ENCODE peak calls at places on chromosomes 12 and 14, in ten cellular contexts. One of them, this sample, is unnamed.

GRCh38 chr12:110279976-110280783 is 867 bp upstream of the ATP2A2 start:
- DNase-seq in naive thymus-derived CD4-positive, alpha-beta T cell: no peak
- DNase-seq in endodermal cell: peak
- DNase-seq in RWPE1: peak
- DNase-seq in breast epithelium: no peak
- DNase-seq in HCT116: no peak
- DNase-seq in A549: peak
- DNase-seq in psoas muscle: peak
- DNase-seq in transverse colon: peak
- DNase-seq in dorsolateral prefrontal cortex: no peak
- DNase-seq in this sample: peak

GRCh38 chr12:7162691-7163114 is 26.8 kb upstream of the PEX5 start:
- DNase-seq in naive thymus-derived CD4-positive, alpha-beta T cell: peak
- DNase-seq in endodermal cell: peak
- DNase-seq in RWPE1: peak
- DNase-seq in breast epithelium: no peak
- DNase-seq in HCT116: peak
- DNase-seq in A549: peak
- DNase-seq in psoas muscle: no peak
- DNase-seq in transverse colon: peak
- DNase-seq in dorsolateral prefrontal cortex: peak
- DNase-seq in this sample: peak

GRCh38 chr14:75176142-75176820 is at the start of gene TMED10:
- DNase-seq in naive thymus-derived CD4-positive, alpha-beta T cell: peak
- DNase-seq in endodermal cell: peak
- DNase-seq in RWPE1: peak
- DNase-seq in breast epithelium: peak
- DNase-seq in HCT116: peak
- DNase-seq in A549: peak
- DNase-seq in psoas muscle: peak
- DNase-seq in transverse colon: peak
- DNase-seq in dorsolateral prefrontal cortex: peak
- DNase-seq in this sample: peak

GRCh38 chr12:7588703-7589329 is 76.9 kb downstream of the APOBEC1 start:
- DNase-seq in naive thymus-derived CD4-positive, alpha-beta T cell: peak
- DNase-seq in endodermal cell: peak
- DNase-seq in RWPE1: peak
- DNase-seq in breast epithelium: no peak
- DNase-seq in HCT116: peak
- DNase-seq in A549: peak
- DNase-seq in psoas muscle: no peak
- DNase-seq in transverse colon: peak
- DNase-seq in dorsolateral prefrontal cortex: no peak
- DNase-seq in this sample: no peak

GRCh38 chr12:34398706-34399630 is 376.7 kb downstream of the ALG10 start:
- DNase-seq in naive thymus-derived CD4-positive, alpha-beta T cell: no peak
- DNase-seq in endodermal cell: peak
- DNase-seq in RWPE1: no peak
- DNase-seq in breast epithelium: peak
- DNase-seq in HCT116: no peak
- DNase-seq in A549: no peak
- DNase-seq in psoas muscle: peak
- DNase-seq in transverse colon: peak
- DNase-seq in dorsolateral prefrontal cortex: peak
- DNase-seq in this sample: no peak

GRCh38 chr12:93502802-93503623 is 35.7 kb downstream of the MRPL42 start:
- DNase-seq in naive thymus-derived CD4-positive, alpha-beta T cell: peak
- DNase-seq in endodermal cell: peak
- DNase-seq in RWPE1: peak
- DNase-seq in breast epithelium: no peak
- DNase-seq in HCT116: peak
- DNase-seq in A549: peak
- DNase-seq in psoas muscle: no peak
- DNase-seq in transverse colon: peak
- DNase-seq in dorsolateral prefrontal cortex: peak
- DNase-seq in this sample: peak

GRCh38 chr14:65035049-65035448 is 48.4 kb downstream of the FNTB start:
- DNase-seq in naive thymus-derived CD4-positive, alpha-beta T cell: no peak
- DNase-seq in endodermal cell: no peak
- DNase-seq in RWPE1: no peak
- DNase-seq in breast epithelium: no peak
- DNase-seq in HCT116: no peak
- DNase-seq in A549: no peak
- DNase-seq in psoas muscle: no peak
- DNase-seq in transverse colon: no peak
- DNase-seq in dorsolateral prefrontal cortex: no peak
- DNase-seq in this sample: no peak

GRCh38 chr12:66072135-66072534 is 58.4 kb downstream of the LLPH start:
- DNase-seq in naive thymus-derived CD4-positive, alpha-beta T cell: no peak
- DNase-seq in endodermal cell: no peak
- DNase-seq in RWPE1: no peak
- DNase-seq in breast epithelium: no peak
- DNase-seq in HCT116: no peak
- DNase-seq in A549: no peak
- DNase-seq in psoas muscle: no peak
- DNase-seq in transverse colon: no peak
- DNase-seq in dorsolateral prefrontal cortex: no peak
- DNase-seq in this sample: no peak

GRCh38 chr14:86796221-86797074 is 1196.5 kb downstream of the GALC start:
- DNase-seq in naive thymus-derived CD4-positive, alpha-beta T cell: no peak
- DNase-seq in endodermal cell: no peak
- DNase-seq in RWPE1: no peak
- DNase-seq in breast epithelium: no peak
- DNase-seq in HCT116: no peak
- DNase-seq in A549: no peak
- DNase-seq in psoas muscle: no peak
- DNase-seq in transverse colon: no peak
- DNase-seq in dorsolateral prefrontal cortex: no peak
- DNase-seq in this sample: no peak

GRCh38 chr14:86797075-86797351 is 1196.0 kb downstream of the GALC start:
- DNase-seq in naive thymus-derived CD4-positive, alpha-beta T cell: no peak
- DNase-seq in endodermal cell: no peak
- DNase-seq in RWPE1: no peak
- DNase-seq in breast epithelium: no peak
- DNase-seq in HCT116: no peak
- DNase-seq in A549: no peak
- DNase-seq in psoas muscle: no peak
- DNase-seq in transverse colon: no peak
- DNase-seq in dorsolateral prefrontal cortex: no peak
- DNase-seq in this sample: no peak

GRCh38 chr14:86798330-86798729 is 1194.7 kb downstream of the GALC start:
- DNase-seq in naive thymus-derived CD4-positive, alpha-beta T cell: no peak
- DNase-seq in endodermal cell: no peak
- DNase-seq in RWPE1: no peak
- DNase-seq in breast epithelium: no peak
- DNase-seq in HCT116: no peak
- DNase-seq in A549: no peak
- DNase-seq in psoas muscle: no peak
- DNase-seq in transverse colon: no peak
- DNase-seq in dorsolateral prefrontal cortex: no peak
- DNase-seq in this sample: no peak

GRCh38 chr14:86802726-86803125 is 1190.3 kb downstream of the GALC start:
- DNase-seq in naive thymus-derived CD4-positive, alpha-beta T cell: no peak
- DNase-seq in endodermal cell: no peak
- DNase-seq in RWPE1: no peak
- DNase-seq in breast epithelium: no peak
- DNase-seq in HCT116: no peak
- DNase-seq in A549: no peak
- DNase-seq in psoas muscle: no peak
- DNase-seq in transverse colon: no peak
- DNase-seq in dorsolateral prefrontal cortex: no peak
- DNase-seq in this sample: no peak

GRCh38 chr14:86799244-86799647 is 1193.7 kb downstream of the GALC start:
- DNase-seq in naive thymus-derived CD4-positive, alpha-beta T cell: no peak
- DNase-seq in endodermal cell: no peak
- DNase-seq in RWPE1: peak
- DNase-seq in breast epithelium: no peak
- DNase-seq in HCT116: no peak
- DNase-seq in A549: peak
- DNase-seq in psoas muscle: no peak
- DNase-seq in transverse colon: no peak
- DNase-seq in dorsolateral prefrontal cortex: no peak
- DNase-seq in this sample: no peak
- H3K27ac ChIP-seq in naive thymus-derived CD4-positive, alpha-beta T cell: no peak
- H3K27ac ChIP-seq in endodermal cell: no peak
- H3K27ac ChIP-seq in RWPE1: no peak
- H3K27ac ChIP-seq in breast epithelium: no peak
- H3K27ac ChIP-seq in HCT116: no peak
- H3K27ac ChIP-seq in A549: no peak
- H3K27ac ChIP-seq in psoas muscle: no peak
- H3K27ac ChIP-seq in transverse colon: no peak
- H3K27ac ChIP-seq in dorsolateral prefrontal cortex: no peak
- H3K27ac ChIP-seq in this sample: no peak

GRCh38 chr12:79673334-79673733 is 17.4 kb downstream of the PAWR start:
- DNase-seq in naive thymus-derived CD4-positive, alpha-beta T cell: no peak
- DNase-seq in endodermal cell: no peak
- DNase-seq in RWPE1: no peak
- DNase-seq in breast epithelium: no peak
- DNase-seq in HCT116: no peak
- DNase-seq in A549: no peak
- DNase-seq in psoas muscle: no peak
- DNase-seq in transverse colon: no peak
- DNase-seq in dorsolateral prefrontal cortex: no peak
- DNase-seq in this sample: no peak

GRCh38 chr12:79662046-79662811 is 28.5 kb downstream of the PAWR start:
- DNase-seq in naive thymus-derived CD4-positive, alpha-beta T cell: no peak
- DNase-seq in endodermal cell: no peak
- DNase-seq in RWPE1: no peak
- DNase-seq in breast epithelium: no peak
- DNase-seq in HCT116: no peak
- DNase-seq in A549: peak
- DNase-seq in psoas muscle: no peak
- DNase-seq in transverse colon: no peak
- DNase-seq in dorsolateral prefrontal cortex: no peak
- DNase-seq in this sample: no peak

GRCh38 chr12:79665488-79665887 is 25.3 kb downstream of the PAWR start:
- DNase-seq in naive thymus-derived CD4-positive, alpha-beta T cell: no peak
- DNase-seq in endodermal cell: no peak
- DNase-seq in RWPE1: no peak
- DNase-seq in breast epithelium: no peak
- DNase-seq in HCT116: no peak
- DNase-seq in A549: no peak
- DNase-seq in psoas muscle: no peak
- DNase-seq in transverse colon: no peak
- DNase-seq in dorsolateral prefrontal cortex: no peak
- DNase-seq in this sample: no peak

GRCh38 chr12:79664518-79664917 is 26.2 kb downstream of the PAWR start:
- DNase-seq in naive thymus-derived CD4-positive, alpha-beta T cell: no peak
- DNase-seq in endodermal cell: no peak
- DNase-seq in RWPE1: no peak
- DNase-seq in breast epithelium: no peak
- DNase-seq in HCT116: no peak
- DNase-seq in A549: no peak
- DNase-seq in psoas muscle: no peak
- DNase-seq in transverse colon: no peak
- DNase-seq in dorsolateral prefrontal cortex: no peak
- DNase-seq in this sample: no peak

DNA sequence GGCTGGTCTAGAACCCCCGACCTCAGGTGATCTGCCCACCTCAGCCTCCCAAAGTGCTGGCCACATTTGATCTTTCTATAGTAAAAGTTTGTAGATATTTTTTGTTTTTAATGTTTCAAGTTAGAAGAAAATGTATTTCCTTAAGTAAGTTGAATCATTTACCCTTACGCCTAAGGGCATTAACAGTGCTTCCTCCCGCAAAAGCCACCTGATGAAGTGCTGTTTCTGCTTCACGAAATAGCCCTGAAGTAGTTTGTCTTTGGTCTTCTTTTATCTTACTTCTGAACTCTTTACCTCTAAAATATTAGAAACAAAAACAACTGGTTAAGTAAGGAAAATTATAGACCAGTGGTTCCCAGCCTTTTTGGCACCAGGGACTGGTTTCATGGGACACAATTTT is 22.7 kb downstream of the PAWR start:
- DNase-seq in naive thymus-derived CD4-positive, alpha-beta T cell: no peak
- DNase-seq in endodermal cell: no peak
- DNase-seq in RWPE1: no peak
- DNase-seq in breast epithelium: no peak
- DNase-seq in HCT116: no peak
- DNase-seq in A549: no peak
- DNase-seq in psoas muscle: no peak
- DNase-seq in transverse colon: no peak
- DNase-seq in dorsolateral prefrontal cortex: no peak
- DNase-seq in this sample: no peak
- H3K27ac ChIP-seq in naive thymus-derived CD4-positive, alpha-beta T cell: no peak
- H3K27ac ChIP-seq in endodermal cell: no peak
- H3K27ac ChIP-seq in RWPE1: no peak
- H3K27ac ChIP-seq in breast epithelium: no peak
- H3K27ac ChIP-seq in HCT116: no peak
- H3K27ac ChIP-seq in A549: no peak
- H3K27ac ChIP-seq in psoas muscle: no peak
- H3K27ac ChIP-seq in transverse colon: no peak
- H3K27ac ChIP-seq in dorsolateral prefrontal cortex: no peak
- H3K27ac ChIP-seq in this sample: no peak

DNA sequence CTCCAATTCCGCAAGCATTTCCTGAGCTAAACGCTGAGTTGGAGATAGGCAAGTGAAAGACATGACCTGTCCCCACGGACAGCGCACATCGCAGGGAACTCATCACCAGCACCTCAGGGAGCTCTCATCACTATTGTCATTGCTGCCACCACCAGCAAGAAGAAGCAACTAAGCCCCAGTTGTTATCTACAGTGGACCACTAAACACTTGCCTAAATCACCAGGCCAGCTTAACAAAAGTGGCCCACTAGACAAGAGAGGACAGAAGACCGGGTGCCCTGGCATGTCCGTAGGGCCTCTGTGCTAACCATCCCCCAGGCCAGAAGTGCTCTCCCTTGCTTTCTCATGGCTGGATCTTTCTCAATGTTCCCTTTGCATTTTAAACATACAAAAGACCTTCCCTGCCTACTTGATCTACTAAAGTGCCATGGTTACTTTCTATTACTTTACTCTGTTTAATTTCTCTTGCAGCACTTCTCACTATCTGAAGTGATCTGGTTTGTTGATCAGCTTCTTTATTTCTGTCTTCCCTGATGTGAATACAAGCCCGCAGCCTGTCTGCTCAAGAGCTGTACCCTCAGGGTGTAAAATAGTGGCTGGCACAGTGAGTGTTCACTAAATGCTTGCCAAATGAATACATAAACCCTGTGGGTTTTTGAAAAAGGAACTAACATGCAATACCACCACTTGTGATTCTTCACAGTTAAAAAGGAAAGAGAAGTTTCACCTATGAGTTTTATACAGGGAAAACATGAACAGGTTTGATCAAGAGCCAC is 60.9 kb upstream of the RFLNA start:
- DNase-seq in naive thymus-derived CD4-positive, alpha-beta T cell: no peak
- DNase-seq in endodermal cell: no peak
- DNase-seq in RWPE1: peak
- DNase-seq in breast epithelium: no peak
- DNase-seq in HCT116: no peak
- DNase-seq in A549: no peak
- DNase-seq in psoas muscle: no peak
- DNase-seq in transverse colon: no peak
- DNase-seq in dorsolateral prefrontal cortex: no peak
- DNase-seq in this sample: no peak
- H3K27ac ChIP-seq in naive thymus-derived CD4-positive, alpha-beta T cell: no peak
- H3K27ac ChIP-seq in endodermal cell: no peak
- H3K27ac ChIP-seq in RWPE1: no peak
- H3K27ac ChIP-seq in breast epithelium: no peak
- H3K27ac ChIP-seq in HCT116: no peak
- H3K27ac ChIP-seq in A549: no peak
- H3K27ac ChIP-seq in psoas muscle: no peak
- H3K27ac ChIP-seq in transverse colon: no peak
- H3K27ac ChIP-seq in dorsolateral prefrontal cortex: no peak
- H3K27ac ChIP-seq in this sample: no peak

GRCh38 chr14:69876221-69876847 is 2.9 kb upstream of the SMOC1 start:
- DNase-seq in naive thymus-derived CD4-positive, alpha-beta T cell: no peak
- DNase-seq in endodermal cell: no peak
- DNase-seq in RWPE1: no peak
- DNase-seq in breast epithelium: no peak
- DNase-seq in HCT116: no peak
- DNase-seq in A549: no peak
- DNase-seq in psoas muscle: no peak
- DNase-seq in transverse colon: no peak
- DNase-seq in dorsolateral prefrontal cortex: no peak
- DNase-seq in this sample: no peak

GRCh38 chr14:69876848-69877306 is 2.3 kb upstream of the SMOC1 start:
- DNase-seq in naive thymus-derived CD4-positive, alpha-beta T cell: no peak
- DNase-seq in endodermal cell: no peak
- DNase-seq in RWPE1: no peak
- DNase-seq in breast epithelium: no peak
- DNase-seq in HCT116: no peak
- DNase-seq in A549: no peak
- DNase-seq in psoas muscle: no peak
- DNase-seq in transverse colon: no peak
- DNase-seq in dorsolateral prefrontal cortex: no peak
- DNase-seq in this sample: no peak

GRCh38 chr14:69878251-69878650 is 965 bp upstream of the SMOC1 start:
- DNase-seq in naive thymus-derived CD4-positive, alpha-beta T cell: no peak
- DNase-seq in endodermal cell: no peak
- DNase-seq in RWPE1: no peak
- DNase-seq in breast epithelium: no peak
- DNase-seq in HCT116: no peak
- DNase-seq in A549: no peak
- DNase-seq in psoas muscle: no peak
- DNase-seq in transverse colon: no peak
- DNase-seq in dorsolateral prefrontal cortex: no peak
- DNase-seq in this sample: no peak

GRCh38 chr14:69879175-69880047 is at the start of gene SMOC1:
- DNase-seq in naive thymus-derived CD4-positive, alpha-beta T cell: no peak
- DNase-seq in endodermal cell: peak
- DNase-seq in RWPE1: peak
- DNase-seq in breast epithelium: no peak
- DNase-seq in HCT116: no peak
- DNase-seq in A549: peak
- DNase-seq in psoas muscle: peak
- DNase-seq in transverse colon: peak
- DNase-seq in dorsolateral prefrontal cortex: peak
- DNase-seq in this sample: no peak

GRCh38 chr14:69877492-69877891 is 1.7 kb upstream of the SMOC1 start:
- DNase-seq in naive thymus-derived CD4-positive, alpha-beta T cell: no peak
- DNase-seq in endodermal cell: no peak
- DNase-seq in RWPE1: no peak
- DNase-seq in breast epithelium: no peak
- DNase-seq in HCT116: peak
- DNase-seq in A549: peak
- DNase-seq in psoas muscle: no peak
- DNase-seq in transverse colon: no peak
- DNase-seq in dorsolateral prefrontal cortex: no peak
- DNase-seq in this sample: no peak
- H3K27ac ChIP-seq in naive thymus-derived CD4-positive, alpha-beta T cell: no peak
- H3K27ac ChIP-seq in endodermal cell: no peak
- H3K27ac ChIP-seq in RWPE1: no peak
- H3K27ac ChIP-seq in breast epithelium: peak
- H3K27ac ChIP-seq in HCT116: no peak
- H3K27ac ChIP-seq in A549: peak
- H3K27ac ChIP-seq in psoas muscle: no peak
- H3K27ac ChIP-seq in transverse colon: no peak
- H3K27ac ChIP-seq in dorsolateral prefrontal cortex: no peak
- H3K27ac ChIP-seq in this sample: no peak

This sample was measured in effector memory CD4-positive, alpha-beta T cell.